ENCODE peak calls at places on chromosome 22, in eight cellular contexts. One of them, this sample, is unnamed.

GRCh38 chr22:26576026-26576680 is 13.8 kb downstream of the TPST2 start:
- DNase-seq in choroid plexus epithelial cell: peak
- DNase-seq in heart left ventricle: no peak
- DNase-seq in AG04450: no peak
- DNase-seq in fibroblast of the aortic adventitia: no peak
- DNase-seq in lung: no peak
- DNase-seq in foreskin fibroblast: peak
- DNase-seq in tibial nerve: no peak
- DNase-seq in this sample: no peak

GRCh38 chr22:39234867-39235687 is 9.7 kb downstream of the PDGFB start:
- DNase-seq in fibroblast of the aortic adventitia: no peak
- DNase-seq in AG04450: no peak
- DNase-seq in heart left ventricle: peak
- DNase-seq in foreskin fibroblast: no peak
- DNase-seq in choroid plexus epithelial cell: no peak
- DNase-seq in tibial nerve: no peak
- DNase-seq in lung: no peak
- DNase-seq in this sample: no peak

GRCh38 chr22:21937821-21938070 is 14.9 kb downstream of the PPM1F start:
- DNase-seq in tibial nerve: no peak
- DNase-seq in AG04450: no peak
- DNase-seq in choroid plexus epithelial cell: no peak
- DNase-seq in lung: peak
- DNase-seq in fibroblast of the aortic adventitia: peak
- DNase-seq in heart left ventricle: no peak
- DNase-seq in foreskin fibroblast: peak
- DNase-seq in this sample: no peak

GRCh38 chr22:49266561-49267519 is 560.8 kb downstream of the BRD1 start:
- DNase-seq in AG04450: no peak
- DNase-seq in tibial nerve: no peak
- DNase-seq in choroid plexus epithelial cell: no peak
- DNase-seq in fibroblast of the aortic adventitia: no peak
- DNase-seq in foreskin fibroblast: no peak
- DNase-seq in heart left ventricle: no peak
- DNase-seq in lung: no peak
- DNase-seq in this sample: no peak

GRCh38 chr22:23533328-23533762 is 46.7 kb downstream of the IGLL1 start:
- DNase-seq in foreskin fibroblast: no peak
- DNase-seq in tibial nerve: no peak
- DNase-seq in AG04450: no peak
- DNase-seq in fibroblast of the aortic adventitia: no peak
- DNase-seq in heart left ventricle: no peak
- DNase-seq in lung: no peak
- DNase-seq in choroid plexus epithelial cell: peak
- DNase-seq in this sample: no peak

GRCh38 chr22:29408925-29409324 is 20.6 kb upstream of the AP1B1 start:
- DNase-seq in tibial nerve: no peak
- DNase-seq in AG04450: no peak
- DNase-seq in foreskin fibroblast: no peak
- DNase-seq in heart left ventricle: no peak
- DNase-seq in choroid plexus epithelial cell: no peak
- DNase-seq in fibroblast of the aortic adventitia: no peak
- DNase-seq in lung: no peak
- DNase-seq in this sample: no peak

GRCh38 chr22:17250380-17251129 is 31.3 kb upstream of the ADA2 start:
- DNase-seq in choroid plexus epithelial cell: no peak
- DNase-seq in lung: no peak
- DNase-seq in heart left ventricle: no peak
- DNase-seq in foreskin fibroblast: no peak
- DNase-seq in AG04450: no peak
- DNase-seq in tibial nerve: no peak
- DNase-seq in fibroblast of the aortic adventitia: no peak
- DNase-seq in this sample: no peak

GRCh38 chr22:46537946-46538815 is 761 bp upstream of the CELSR1 start:
- DNase-seq in foreskin fibroblast: no peak
- DNase-seq in fibroblast of the aortic adventitia: peak
- DNase-seq in AG04450: no peak
- DNase-seq in choroid plexus epithelial cell: peak
- DNase-seq in tibial nerve: no peak
- DNase-seq in heart left ventricle: no peak
- DNase-seq in lung: no peak
- DNase-seq in this sample: peak

GRCh38 chr22:42664976-42665831 is 16.0 kb upstream of the CYB5R3 start:
- DNase-seq in tibial nerve: no peak
- DNase-seq in AG04450: no peak
- DNase-seq in fibroblast of the aortic adventitia: no peak
- DNase-seq in heart left ventricle: no peak
- DNase-seq in lung: no peak
- DNase-seq in choroid plexus epithelial cell: no peak
- DNase-seq in foreskin fibroblast: no peak
- DNase-seq in this sample: no peak

GRCh38 chr22:41976070-41976901 is 7.0 kb downstream of the SEPTIN3 start:
- DNase-seq in fibroblast of the aortic adventitia: no peak
- DNase-seq in lung: no peak
- DNase-seq in foreskin fibroblast: no peak
- DNase-seq in tibial nerve: no peak
- DNase-seq in heart left ventricle: peak
- DNase-seq in choroid plexus epithelial cell: no peak
- DNase-seq in AG04450: no peak
- DNase-seq in this sample: no peak

GRCh38 chr22:46674367-46674781 is 54.2 kb downstream of the GRAMD4 start:
- DNase-seq in choroid plexus epithelial cell: no peak
- DNase-seq in tibial nerve: no peak
- DNase-seq in foreskin fibroblast: no peak
- DNase-seq in heart left ventricle: peak
- DNase-seq in fibroblast of the aortic adventitia: no peak
- DNase-seq in lung: peak
- DNase-seq in AG04450: no peak
- DNase-seq in this sample: no peak

GRCh38 chr22:42064629-42065028 is 6.0 kb downstream of the NAGA start:
- DNase-seq in tibial nerve: no peak
- DNase-seq in choroid plexus epithelial cell: no peak
- DNase-seq in fibroblast of the aortic adventitia: no peak
- DNase-seq in lung: no peak
- DNase-seq in AG04450: no peak
- DNase-seq in heart left ventricle: no peak
- DNase-seq in foreskin fibroblast: no peak
- DNase-seq in this sample: no peak

GRCh38 chr22:28773461-28773867 is 969 bp downstream of the CCDC117 start:
- DNase-seq in fibroblast of the aortic adventitia: peak
- DNase-seq in AG04450: no peak
- DNase-seq in tibial nerve: no peak
- DNase-seq in heart left ventricle: no peak
- DNase-seq in foreskin fibroblast: peak
- DNase-seq in choroid plexus epithelial cell: peak
- DNase-seq in lung: no peak
- DNase-seq in this sample: peak

GRCh38 chr22:22884888-22885840 is 2.5 kb upstream of the IGLL5 start:
- DNase-seq in fibroblast of the aortic adventitia: no peak
- DNase-seq in lung: no peak
- DNase-seq in foreskin fibroblast: no peak
- DNase-seq in AG04450: no peak
- DNase-seq in heart left ventricle: no peak
- DNase-seq in tibial nerve: no peak
- DNase-seq in choroid plexus epithelial cell: no peak
- DNase-seq in this sample: no peak

GRCh38 chr22:38755911-38756532 is at the start of gene SUN2:
- DNase-seq in foreskin fibroblast: peak
- DNase-seq in heart left ventricle: peak
- DNase-seq in AG04450: peak
- DNase-seq in fibroblast of the aortic adventitia: peak
- DNase-seq in lung: peak
- DNase-seq in choroid plexus epithelial cell: peak
- DNase-seq in tibial nerve: peak
- DNase-seq in this sample: peak

GRCh38 chr22:41537203-41537602 is 7.1 kb downstream of the POLR3H start:
- DNase-seq in foreskin fibroblast: no peak
- DNase-seq in AG04450: no peak
- DNase-seq in fibroblast of the aortic adventitia: no peak
- DNase-seq in lung: no peak
- DNase-seq in tibial nerve: no peak
- DNase-seq in heart left ventricle: no peak
- DNase-seq in choroid plexus epithelial cell: no peak
- DNase-seq in this sample: no peak

GRCh38 chr22:27534720-27535125 is 266.8 kb downstream of the MN1 start:
- DNase-seq in choroid plexus epithelial cell: peak
- DNase-seq in heart left ventricle: no peak
- DNase-seq in fibroblast of the aortic adventitia: peak
- DNase-seq in AG04450: peak
- DNase-seq in lung: no peak
- DNase-seq in tibial nerve: no peak
- DNase-seq in foreskin fibroblast: peak
- DNase-seq in this sample: no peak

GRCh38 chr22:49590851-49591445 is 236.7 kb downstream of the BRD1 start:
- DNase-seq in lung: no peak
- DNase-seq in AG04450: no peak
- DNase-seq in tibial nerve: no peak
- DNase-seq in foreskin fibroblast: no peak
- DNase-seq in heart left ventricle: peak
- DNase-seq in fibroblast of the aortic adventitia: no peak
- DNase-seq in choroid plexus epithelial cell: no peak
- DNase-seq in this sample: no peak

GRCh38 chr22:37001826-37002225 is 17.4 kb downstream of the TST start:
- DNase-seq in foreskin fibroblast: no peak
- DNase-seq in tibial nerve: no peak
- DNase-seq in heart left ventricle: no peak
- DNase-seq in choroid plexus epithelial cell: no peak
- DNase-seq in lung: no peak
- DNase-seq in fibroblast of the aortic adventitia: no peak
- DNase-seq in AG04450: no peak
- DNase-seq in this sample: no peak

GRCh38 chr22:28282346-28282745 is 363.3 kb upstream of the PITPNB start:
- DNase-seq in lung: no peak
- DNase-seq in choroid plexus epithelial cell: peak
- DNase-seq in heart left ventricle: no peak
- DNase-seq in AG04450: peak
- DNase-seq in fibroblast of the aortic adventitia: peak
- DNase-seq in foreskin fibroblast: peak
- DNase-seq in tibial nerve: no peak
- DNase-seq in this sample: peak

GRCh38 chr22:20392983-20393704 is 807 bp upstream of the ZNF74 start:
- DNase-seq in heart left ventricle: peak
- DNase-seq in foreskin fibroblast: no peak
- DNase-seq in tibial nerve: no peak
- DNase-seq in lung: no peak
- DNase-seq in fibroblast of the aortic adventitia: no peak
- DNase-seq in choroid plexus epithelial cell: no peak
- DNase-seq in AG04450: no peak
- DNase-seq in this sample: no peak

GRCh38 chr22:37331034-37331428 is 48.7 kb downstream of the CYTH4 start:
- DNase-seq in choroid plexus epithelial cell: peak
- DNase-seq in foreskin fibroblast: peak
- DNase-seq in lung: no peak
- DNase-seq in AG04450: peak
- DNase-seq in tibial nerve: no peak
- DNase-seq in fibroblast of the aortic adventitia: peak
- DNase-seq in heart left ventricle: no peak
- DNase-seq in this sample: peak

GRCh38 chr22:37309221-37310074 is 27.1 kb downstream of the CYTH4 start:
- DNase-seq in AG04450: no peak
- DNase-seq in lung: no peak
- DNase-seq in fibroblast of the aortic adventitia: no peak
- DNase-seq in tibial nerve: no peak
- DNase-seq in heart left ventricle: no peak
- DNase-seq in choroid plexus epithelial cell: peak
- DNase-seq in foreskin fibroblast: no peak
- DNase-seq in this sample: no peak

GRCh38 chr22:21573293-21573734 is 5.8 kb downstream of the UBE2L3 start:
- DNase-seq in AG04450: no peak
- DNase-seq in lung: no peak
- DNase-seq in foreskin fibroblast: no peak
- DNase-seq in fibroblast of the aortic adventitia: no peak
- DNase-seq in tibial nerve: no peak
- DNase-seq in heart left ventricle: no peak
- DNase-seq in choroid plexus epithelial cell: no peak
- DNase-seq in this sample: no peak

GRCh38 chr22:42928969-42929837 is 72.1 kb upstream of the ARFGAP3 start:
- DNase-seq in tibial nerve: peak
- DNase-seq in AG04450: no peak
- DNase-seq in choroid plexus epithelial cell: no peak
- DNase-seq in lung: peak
- DNase-seq in fibroblast of the aortic adventitia: peak
- DNase-seq in foreskin fibroblast: no peak
- DNase-seq in heart left ventricle: no peak
- DNase-seq in this sample: no peak

DNA sequence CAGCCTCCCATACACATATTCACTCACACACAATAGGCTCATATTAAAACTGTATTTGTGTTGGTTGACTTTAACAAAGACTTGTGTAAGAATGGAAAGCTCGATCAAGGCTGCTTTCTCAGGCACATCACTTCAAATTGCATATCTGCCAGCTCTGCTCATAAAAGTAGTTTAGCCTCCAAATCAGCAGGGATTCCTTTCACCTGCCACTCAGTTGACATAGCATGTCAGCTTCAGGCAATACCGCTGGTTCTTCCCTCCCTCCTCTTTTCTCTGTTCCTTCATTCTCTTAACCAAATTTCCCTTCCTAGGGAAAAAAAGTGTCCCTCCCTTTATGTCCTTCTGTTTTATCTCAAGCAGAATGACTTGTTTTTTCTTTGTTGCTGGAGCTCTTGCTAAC is 450.4 kb upstream of the LARGE1 start:
- DNase-seq in foreskin fibroblast: no peak
- DNase-seq in AG04450: no peak
- DNase-seq in fibroblast of the aortic adventitia: no peak
- DNase-seq in heart left ventricle: no peak
- DNase-seq in lung: no peak
- DNase-seq in tibial nerve: no peak
- DNase-seq in choroid plexus epithelial cell: no peak
- DNase-seq in this sample: no peak
- H3K4me3 ChIP-seq in foreskin fibroblast: no peak
- H3K4me3 ChIP-seq in AG04450: no peak
- H3K4me3 ChIP-seq in fibroblast of the aortic adventitia: no peak
- H3K4me3 ChIP-seq in heart left ventricle: no peak
- H3K4me3 ChIP-seq in lung: no peak
- H3K4me3 ChIP-seq in tibial nerve: no peak
- H3K4me3 ChIP-seq in choroid plexus epithelial cell: no peak
- H3K4me3 ChIP-seq in this sample: no peak

GRCh38 chr22:25038771-25039170 is 86.3 kb downstream of the KIAA1671 start:
- DNase-seq in AG04450: no peak
- DNase-seq in lung: no peak
- DNase-seq in choroid plexus epithelial cell: no peak
- DNase-seq in tibial nerve: no peak
- DNase-seq in heart left ventricle: no peak
- DNase-seq in foreskin fibroblast: no peak
- DNase-seq in fibroblast of the aortic adventitia: no peak
- DNase-seq in this sample: no peak
- TF ChIP-seq CTCF in AG04450: no peak
- TF ChIP-seq CTCF in lung: no peak
- TF ChIP-seq CTCF in choroid plexus epithelial cell: no peak
- TF ChIP-seq CTCF in tibial nerve: no peak
- TF ChIP-seq CTCF in heart left ventricle: no peak
- TF ChIP-seq CTCF in foreskin fibroblast: no peak
- TF ChIP-seq CTCF in fibroblast of the aortic adventitia: no peak
- TF ChIP-seq CTCF in this sample: no peak

GRCh38 chr22:32267011-32267410 is 11.9 kb upstream of the SLC5A4 start:
- DNase-seq in choroid plexus epithelial cell: no peak
- DNase-seq in tibial nerve: no peak
- DNase-seq in foreskin fibroblast: no peak
- DNase-seq in lung: no peak
- DNase-seq in fibroblast of the aortic adventitia: no peak
- DNase-seq in heart left ventricle: no peak
- DNase-seq in AG04450: no peak
- DNase-seq in this sample: no peak
- H3K4me3 ChIP-seq in choroid plexus epithelial cell: no peak
- H3K4me3 ChIP-seq in tibial nerve: no peak
- H3K4me3 ChIP-seq in foreskin fibroblast: no peak
- H3K4me3 ChIP-seq in lung: no peak
- H3K4me3 ChIP-seq in fibroblast of the aortic adventitia: no peak
- H3K4me3 ChIP-seq in heart left ventricle: no peak
- H3K4me3 ChIP-seq in AG04450: no peak
- H3K4me3 ChIP-seq in this sample: no peak

GRCh38 chr22:35564975-35565867 is 24.6 kb downstream of the RASD2 start:
- DNase-seq in lung: no peak
- DNase-seq in fibroblast of the aortic adventitia: peak
- DNase-seq in heart left ventricle: no peak
- DNase-seq in choroid plexus epithelial cell: peak
- DNase-seq in foreskin fibroblast: no peak
- DNase-seq in tibial nerve: no peak
- DNase-seq in AG04450: no peak
- DNase-seq in this sample: peak
- TF ChIP-seq CTCF in lung: no peak
- TF ChIP-seq CTCF in fibroblast of the aortic adventitia: peak
- TF ChIP-seq CTCF in heart left ventricle: no peak
- TF ChIP-seq CTCF in choroid plexus epithelial cell: peak
- TF ChIP-seq CTCF in foreskin fibroblast: no peak
- TF ChIP-seq CTCF in tibial nerve: no peak
- TF ChIP-seq CTCF in AG04450: peak
- TF ChIP-seq CTCF in this sample: no peak

This sample was measured in astrocyte of the spinal cord.